ENCODE peak calls at places on chromosome 11, in eight cellular contexts. Y is aorta, S is GM20000, X is HTR-8/SVneo, G is iris pigment epithelial cell, W is HuH-7.5, J is epithelial cell of esophagus, L is tibial artery. D is an unnamed sample.

GRCh38 chr11:113773092-113773415 is 438 bp downstream of the ZW10 start:
- DNase-seq in J (peak; percentile 41), G (peak; percentile 35), L (no peak), S (no peak), W (peak; percentile 19), X (peak; percentile 13), Y (no peak), D (peak; percentile 25)

GRCh38 chr11:48036011-48036410 is 55.7 kb downstream of the PTPRJ start:
- DNase-seq in L (no peak), X (no peak), G (peak; percentile 38), S (no peak), J (no peak), W (no peak), Y (no peak), D (peak; percentile 31)

GRCh38 chr11:121446752-121447156 is 5.4 kb upstream of the SORL1 start:
- DNase-seq in S (no peak), G (peak; percentile 36), Y (no peak), W (no peak), L (no peak), J (no peak), X (no peak), D (peak; percentile 73)

GRCh38 chr11:111137846-111138245 is 107.7 kb upstream of the POU2AF2 start:
- DNase-seq in S (no peak), Y (no peak), W (no peak), G (no peak), L (no peak), X (no peak), J (no peak), D (no peak)

GRCh38 chr11:35682230-35683195 is 19.9 kb downstream of the TRIM44 start:
- DNase-seq in G (peak; percentile 42), L (no peak), J (no peak), X (no peak), W (no peak), Y (no peak), S (no peak), D (no peak)

GRCh38 chr11:11987503-11988022 is 20.9 kb downstream of the DKK3 start:
- DNase-seq in S (no peak), W (no peak), J (peak; percentile 11), G (peak; percentile 82), Y (no peak), L (no peak), X (no peak), D (peak; percentile 78)

GRCh38 chr11:72769680-72770079 is 17.5 kb upstream of the ARAP1 start:
- DNase-seq in X (no peak), J (no peak), Y (no peak), W (no peak), G (peak; percentile 50), S (no peak), L (no peak), D (peak; percentile 62)

GRCh38 chr11:84865791-84866535 is 761.2 kb downstream of the DLG2 start:
- DNase-seq in L (no peak), S (no peak), G (peak; percentile 22), X (no peak), W (no peak), Y (no peak), J (no peak), D (no peak)

GRCh38 chr11:36296925-36297604 is 977 bp downstream of the PRR5L start:
- DNase-seq in G (peak; percentile 98), J (peak; percentile 65), Y (no peak), W (no peak), S (no peak), L (no peak), X (no peak), D (peak; percentile 61)

GRCh38 chr11:68213135-68213515 is at the start of gene KMT5B:
- DNase-seq in X (no peak), W (peak; percentile 85), L (peak; percentile 75), S (peak; percentile 76), J (no peak), G (peak; percentile 52), Y (no peak), D (peak; percentile 54)

GRCh38 chr11:45909594-45910475 is 2.8 kb upstream of the FREY1 start:
- DNase-seq in Y (no peak), J (no peak), X (no peak), L (no peak), S (no peak), G (no peak), W (no peak), D (no peak)

GRCh38 chr11:129881570-129882170 is 13.7 kb downstream of the NFRKB start:
- DNase-seq in J (peak; percentile 60), L (no peak), X (peak; percentile 29), W (peak; percentile 41), Y (no peak), S (peak; percentile 40), G (peak; percentile 37), D (peak; percentile 21)

GRCh38 chr11:123404626-123405025 is 25.4 kb upstream of the GRAMD1B start:
- DNase-seq in S (no peak), X (no peak), J (peak; percentile 38), W (no peak), L (no peak), G (no peak), Y (no peak), D (no peak)

GRCh38 chr11:37502202-37502601 is 904.2 kb upstream of the RAG2 start:
- DNase-seq in S (peak; percentile 3), G (peak; percentile 62), W (no peak), X (no peak), L (no peak), J (no peak), Y (no peak), D (peak; percentile 53)

GRCh38 chr11:75656044-75656726 is 12.7 kb downstream of the MAP6 start:
- DNase-seq in Y (no peak), G (peak; percentile 22), J (peak; percentile 11), W (no peak), S (no peak), X (peak; percentile 52), L (no peak), D (peak; percentile 4)

GRCh38 chr11:7630002-7630401 is 43.3 kb downstream of the CYB5R2 start:
- DNase-seq in S (no peak), J (no peak), Y (no peak), W (no peak), L (no peak), G (no peak), X (no peak), D (no peak)

GRCh38 chr11:125431481-125431880 is 64.6 kb downstream of the FEZ1 start:
- DNase-seq in X (no peak), J (no peak), Y (no peak), G (no peak), W (no peak), S (no peak), L (no peak), D (no peak)

GRCh38 chr11:107043242-107043991 is 25.1 kb upstream of the GUCY1A2 start:
- DNase-seq in L (no peak), J (peak; percentile 62), Y (no peak), W (no peak), X (peak; percentile 7), S (peak; percentile 45), G (peak; percentile 98), D (peak; percentile 82)

GRCh38 chr11:6604081-6604626 is 580 bp downstream of the ILK start:
- DNase-seq in Y (no peak), S (peak; percentile 83), G (peak; percentile 76), X (peak; percentile 34), W (peak; percentile 62), J (peak; percentile 43), L (peak; percentile 78), D (peak; percentile 70)

GRCh38 chr11:27201454-27202302 is 161.1 kb downstream of the BBOX1 start:
- DNase-seq in S (no peak), X (peak; percentile 78), W (peak; percentile 93), G (peak; percentile 88), Y (peak; percentile 85), J (peak; percentile 88), L (no peak), D (peak; percentile 48)

D was measured in IMR-90.